ENCODE peak calls at places on chromosomes 6 and 20, in six cellular contexts. U, S, R, B, L and A are unnamed samples.

GRCh38 chr6:4435981-4436445 is 300.6 kb upstream of the ECI2 start:
- DNase-seq in U (no peak), S (no peak), R (no peak), B (no peak), L (no peak), A (no peak)

GRCh38 chr6:165624871-165625639 is 38.0 kb downstream of the PDE10A start:
- DNase-seq in U (no peak), S (no peak), R (no peak), B (no peak), L (no peak), A (no peak)

GRCh38 chr20:32191422-32191821 is 16.1 kb downstream of the PLAGL2 start:
- DNase-seq in U (no peak), S (no peak), R (no peak), B (no peak), L (no peak), A (no peak)

GRCh38 chr6:17169291-17169690 is 67.4 kb downstream of the STMND1 start:
- DNase-seq in U (no peak), S (no peak), R (no peak), B (no peak), L (no peak), A (no peak)

GRCh38 chr6:24229694-24230093 is 103.7 kb downstream of the NRSN1 start:
- DNase-seq in U (peak), S (no peak), R (no peak), B (no peak), L (no peak), A (no peak)

GRCh38 chr6:169785566-169785965 is 34.1 kb downstream of the ERMARD start:
- DNase-seq in U (no peak), S (no peak), R (no peak), B (no peak), L (no peak), A (no peak)

GRCh38 chr6:136403166-136403980 is 113.7 kb upstream of the BCLAF1 start:
- DNase-seq in U (no peak), S (no peak), R (no peak), B (peak), L (no peak), A (peak)

GRCh38 chr20:18637296-18637695 is 49.4 kb downstream of the DTD1 start:
- DNase-seq in U (no peak), S (no peak), R (no peak), B (no peak), L (no peak), A (no peak)

GRCh38 chr20:61728786-61729365 is 336.8 kb downstream of the TAF4 start:
- DNase-seq in U (peak), S (no peak), R (no peak), B (no peak), L (no peak), A (no peak)

GRCh38 chr20:36861875-36862801 is 13.8 kb upstream of the TLDC2 start:
- DNase-seq in U (peak), S (peak), R (peak), B (peak), L (no peak), A (no peak)

GRCh38 chr6:5085638-5086293 is 625 bp downstream of the PPP1R3G start:
- DNase-seq in U (no peak), S (peak), R (no peak), B (no peak), L (peak), A (peak)

GRCh38 chr20:20546402-20546801 is 166.0 kb downstream of the RALGAPA2 start:
- DNase-seq in U (no peak), S (no peak), R (no peak), B (no peak), L (no peak), A (no peak)

GRCh38 chr20:31846793-31847138 is 1.4 kb upstream of the FOXS1 start:
- DNase-seq in U (no peak), S (no peak), R (no peak), B (no peak), L (no peak), A (no peak)

GRCh38 chr6:37225350-37226169 is 32.0 kb upstream of the TBC1D22B start:
- DNase-seq in U (no peak), S (no peak), R (no peak), B (no peak), L (no peak), A (no peak)

GRCh38 chr6:47414517-47415167 is 62.9 kb upstream of the CD2AP start:
- DNase-seq in U (no peak), S (no peak), R (peak), B (no peak), L (peak), A (no peak)

GRCh38 chr20:45362804-45363610 is at the start of gene SYS1:
- DNase-seq in U (peak), S (peak), R (peak), B (peak), L (peak), A (peak)
- TF ChIP-seq CTCF in U (peak), S (peak), R (peak), B (peak), L (peak), A (peak)

GRCh38 chr20:7272512-7272911 is 505.0 kb downstream of the BMP2 start:
- DNase-seq in U (no peak), S (no peak), R (no peak), B (no peak), L (no peak), A (no peak)
- TF ChIP-seq CTCF in U (no peak), S (peak), R (peak), B (no peak), L (no peak), A (no peak)

GRCh38 chr20:33686008-33686983 is at the start of gene E2F1:
- DNase-seq in U (peak), S (peak), R (peak), B (peak), L (peak), A (peak)
- TF ChIP-seq CTCF in U (peak), S (no peak), R (peak), B (no peak), L (peak), A (no peak)

GRCh38 chr20:58647162-58647813 is 3.8 kb upstream of the STX16 start:
- DNase-seq in U (no peak), S (peak), R (no peak), B (no peak), L (peak), A (no peak)
- TF ChIP-seq CTCF in U (no peak), S (no peak), R (peak), B (no peak), L (peak), A (no peak)

GRCh38 chr6:69487688-69488087 is 309.1 kb downstream of the LMBRD1 start:
- DNase-seq in U (no peak), S (no peak), R (no peak), B (no peak), L (peak), A (no peak)
- TF ChIP-seq CTCF in U (no peak), S (peak), R (peak), B (peak), L (peak), A (peak)

DNA sequence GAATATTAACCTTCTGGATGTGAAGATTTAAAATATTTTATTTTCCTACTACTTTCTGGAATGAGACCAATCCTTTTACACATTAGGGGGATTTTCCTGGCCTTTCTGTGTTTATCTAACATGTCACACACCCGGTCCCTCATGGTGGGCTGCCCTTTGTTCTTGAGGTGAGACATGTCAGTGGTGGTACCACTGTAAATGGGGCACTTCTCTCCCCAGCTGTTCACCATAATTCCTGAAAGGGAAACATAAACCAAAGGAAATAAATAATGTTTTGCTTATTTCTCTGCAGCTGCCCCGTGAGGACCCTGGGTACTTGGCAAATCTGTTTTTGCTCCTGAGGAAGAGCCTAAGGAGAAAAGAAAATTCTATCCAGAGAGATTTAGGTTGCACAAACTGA is 41.1 kb downstream of the GRIK2 start:
- DNase-seq in U (no peak), S (no peak), R (no peak), B (no peak), L (no peak), A (no peak)
- TF ChIP-seq CTCF in U (no peak), S (no peak), R (no peak), B (no peak), L (no peak), A (no peak)

GRCh38 chr20:44781791-44782190 is 28.6 kb downstream of the RIMS4 start:
- DNase-seq in U (no peak), S (no peak), R (no peak), B (no peak), L (no peak), A (no peak)
- TF ChIP-seq CTCF in U (no peak), S (no peak), R (no peak), B (no peak), L (no peak), A (no peak)

DNA sequence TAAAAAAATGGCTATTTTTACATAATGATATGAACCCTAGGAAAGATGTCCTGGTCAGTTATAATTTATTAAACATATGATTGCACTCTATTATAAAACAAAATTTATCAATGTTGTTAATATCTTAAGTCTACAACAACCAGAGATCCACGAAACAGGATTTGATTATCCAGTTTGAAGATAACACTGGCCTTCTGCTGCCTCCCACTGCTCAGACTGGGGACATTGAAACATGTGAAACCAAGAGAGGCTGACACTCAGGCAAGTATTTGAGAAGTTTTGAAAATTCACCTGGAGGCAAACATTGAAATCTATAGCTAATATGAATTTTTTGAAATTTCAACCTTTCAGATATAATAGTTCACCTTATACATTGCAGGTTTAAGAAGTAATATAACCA is 219.3 kb upstream of the HSF2 start:
- DNase-seq in U (no peak), S (no peak), R (no peak), B (no peak), L (no peak), A (no peak)
- TF ChIP-seq CTCF in U (no peak), S (no peak), R (no peak), B (no peak), L (no peak), A (no peak)

GRCh38 chr6:72321741-72322140 is 300.1 kb upstream of the KCNQ5 start:
- DNase-seq in U (no peak), S (no peak), R (no peak), B (no peak), L (no peak), A (no peak)

GRCh38 chr6:72322778-72323177 is 299.1 kb upstream of the KCNQ5 start:
- DNase-seq in U (no peak), S (no peak), R (no peak), B (no peak), L (no peak), A (no peak)

GRCh38 chr6:72316675-72317380 is 305.0 kb upstream of the KCNQ5 start:
- DNase-seq in U (peak), S (no peak), R (no peak), B (no peak), L (no peak), A (no peak)
- TF ChIP-seq CTCF in U (no peak), S (no peak), R (no peak), B (no peak), L (no peak), A (no peak)

GRCh38 chr20:2005831-2006426 is 12.1 kb upstream of the PDYN start:
- DNase-seq in U (peak), S (peak), R (peak), B (no peak), L (peak), A (peak)
- TF ChIP-seq CTCF in U (no peak), S (no peak), R (peak), B (no peak), L (no peak), A (no peak)